ENCODE peak calls at places on chromosomes 5 and 9, in four cellular contexts. One of them, this sample, is unnamed. For H3K9me3, the result is how much of the 10 kb centered on the place peaks cover.

GRCh38 chr5:73094415-73094814 is 26.0 kb upstream of the TMEM171 start:
- DNase-seq in hepatocyte: no peak
- DNase-seq in PC-9: no peak
- DNase-seq in ovary: no peak
- DNase-seq in this sample: no peak

GRCh38 chr9:128722380-128723351 is 1.3 kb downstream of the ZDHHC12 start:
- DNase-seq in ovary: no peak
- DNase-seq in hepatocyte: no peak
- DNase-seq in PC-9: no peak
- DNase-seq in this sample: no peak

GRCh38 chr5:1005362-1005851 is 3.2 kb upstream of the NKD2 start:
- DNase-seq in PC-9: no peak
- DNase-seq in ovary: peak
- DNase-seq in hepatocyte: no peak
- DNase-seq in this sample: peak

GRCh38 chr5:37071901-37072581 is 177.1 kb downstream of the CPLANE1 start:
- DNase-seq in hepatocyte: no peak
- DNase-seq in PC-9: peak
- DNase-seq in ovary: no peak
- DNase-seq in this sample: no peak

GRCh38 chr5:527646-528591 is 3.7 kb upstream of the SLC9A3 start:
- DNase-seq in ovary: no peak
- DNase-seq in PC-9: no peak
- DNase-seq in hepatocyte: no peak
- DNase-seq in this sample: no peak

GRCh38 chr9:131068076-131068816 is 28.1 kb upstream of the AIF1L start:
- DNase-seq in PC-9: no peak
- DNase-seq in hepatocyte: no peak
- DNase-seq in ovary: no peak
- DNase-seq in this sample: no peak

GRCh38 chr9:125987420-125987819 is 240.2 kb downstream of the PBX3 start:
- DNase-seq in PC-9: no peak
- DNase-seq in ovary: no peak
- DNase-seq in hepatocyte: no peak
- DNase-seq in this sample: no peak

GRCh38 chr5:153982206-153982605 is 56.5 kb downstream of the FAM114A2 start:
- DNase-seq in ovary: no peak
- DNase-seq in PC-9: no peak
- DNase-seq in hepatocyte: no peak
- DNase-seq in this sample: no peak

GRCh38 chr5:171571663-171572062 is 152.2 kb downstream of the FGF18 start:
- DNase-seq in ovary: no peak
- DNase-seq in hepatocyte: peak
- DNase-seq in PC-9: peak
- DNase-seq in this sample: no peak

GRCh38 chr9:84436386-84437114 is 96.0 kb upstream of the SLC28A3 start:
- DNase-seq in hepatocyte: no peak
- DNase-seq in ovary: no peak
- DNase-seq in PC-9: no peak
- DNase-seq in this sample: no peak

GRCh38 chr5:136192015-136192525 is 892 bp downstream of the SMIM32 start:
- DNase-seq in hepatocyte: peak
- DNase-seq in ovary: no peak
- DNase-seq in PC-9: no peak
- DNase-seq in this sample: no peak

GRCh38 chr5:38809388-38810359 is 36.1 kb upstream of the OSMR start:
- DNase-seq in hepatocyte: peak
- DNase-seq in PC-9: no peak
- DNase-seq in ovary: peak
- DNase-seq in this sample: peak

GRCh38 chr5:7467179-7467578 is 71.2 kb downstream of the ADCY2 start:
- DNase-seq in ovary: no peak
- DNase-seq in hepatocyte: no peak
- DNase-seq in PC-9: no peak
- DNase-seq in this sample: no peak

GRCh38 chr9:100098241-100098886 is 436 bp downstream of the ERP44 start:
- DNase-seq in ovary: no peak
- DNase-seq in PC-9: peak
- DNase-seq in hepatocyte: peak
- DNase-seq in this sample: peak

GRCh38 chr5:38780950-38781349 is 64.9 kb upstream of the OSMR start:
- DNase-seq in ovary: peak
- DNase-seq in hepatocyte: peak
- DNase-seq in PC-9: no peak
- DNase-seq in this sample: peak

GRCh38 chr5:178192787-178193186 is 5.6 kb upstream of the GMCL2 start:
- DNase-seq in ovary: no peak
- DNase-seq in hepatocyte: no peak
- DNase-seq in PC-9: no peak
- DNase-seq in this sample: no peak

GRCh38 chr5:136057401-136057951 is 28.7 kb downstream of the TGFBI start:
- DNase-seq in PC-9: no peak
- DNase-seq in ovary: no peak
- DNase-seq in hepatocyte: no peak
- DNase-seq in this sample: no peak

GRCh38 chr5:14595189-14595588 is 13.6 kb downstream of the OTULINL start:
- DNase-seq in PC-9: no peak
- DNase-seq in hepatocyte: peak
- DNase-seq in ovary: no peak
- DNase-seq in this sample: no peak

GRCh38 chr9:15935661-15936315 is 382.9 kb downstream of the CCDC171 start:
- DNase-seq in hepatocyte: no peak
- DNase-seq in ovary: no peak
- DNase-seq in PC-9: no peak
- DNase-seq in this sample: no peak

GRCh38 chr9:107389617-107390071 is 99.9 kb downstream of the KLF4 start:
- DNase-seq in hepatocyte: peak
- DNase-seq in ovary: no peak
- DNase-seq in PC-9: peak
- DNase-seq in this sample: peak

GRCh38 chr5:81851481-81852178 is 100.7 kb upstream of the SSBP2 start:
- DNase-seq in ovary: peak
- DNase-seq in PC-9: peak
- DNase-seq in hepatocyte: peak
- DNase-seq in this sample: peak

GRCh38 chr5:120304653-120305052 is 159.4 kb upstream of the PRR16 start:
- DNase-seq in ovary: no peak
- DNase-seq in hepatocyte: peak
- DNase-seq in PC-9: no peak
- DNase-seq in this sample: no peak

GRCh38 chr9:14058078-14058688 is 255.8 kb downstream of the NFIB start:
- DNase-seq in ovary: no peak
- DNase-seq in hepatocyte: no peak
- DNase-seq in PC-9: no peak
- DNase-seq in this sample: no peak

GRCh38 chr9:19650292-19650691 is 138.5 kb downstream of the SLC24A2 start:
- DNase-seq in ovary: no peak
- DNase-seq in hepatocyte: no peak
- DNase-seq in PC-9: no peak
- DNase-seq in this sample: no peak

GRCh38 chr9:86589273-86589672 is 235.1 kb upstream of the TUT7 start:
- DNase-seq in PC-9: no peak
- DNase-seq in hepatocyte: no peak
- DNase-seq in ovary: no peak
- DNase-seq in this sample: no peak

GRCh38 chr5:83058718-83059117 is 18.5 kb downstream of the TMEM167A start:
- DNase-seq in PC-9: no peak
- DNase-seq in ovary: no peak
- DNase-seq in hepatocyte: no peak
- DNase-seq in this sample: no peak

GRCh38 chr5:140075371-140075770 is 32.3 kb upstream of the NRG2 start:
- DNase-seq in ovary: no peak
- DNase-seq in PC-9: peak
- DNase-seq in hepatocyte: no peak
- DNase-seq in this sample: no peak

GRCh38 chr5:170132642-170133448 is 27.1 kb downstream of the FOXI1 start:
- DNase-seq in hepatocyte: no peak
- DNase-seq in ovary: no peak
- DNase-seq in PC-9: peak
- DNase-seq in this sample: no peak

GRCh38 chr5:144189800-144190429 is 19.2 kb downstream of the KCTD16 start:
- DNase-seq in ovary: no peak
- DNase-seq in hepatocyte: peak
- DNase-seq in PC-9: no peak
- DNase-seq in this sample: no peak

GRCh38 chr5:125412051-125412560 is 665.7 kb upstream of the ZNF608 start:
- DNase-seq in ovary: peak
- DNase-seq in hepatocyte: peak
- DNase-seq in PC-9: no peak
- DNase-seq in this sample: peak

GRCh38 chr5:852431-853401 is 1.9 kb upstream of the ZDHHC11 start:
- DNase-seq in PC-9: no peak
- DNase-seq in ovary: no peak
- DNase-seq in hepatocyte: no peak
- DNase-seq in this sample: no peak

GRCh38 chr5:131229623-131230022 is 34.2 kb upstream of the CDC42SE2 start:
- DNase-seq in hepatocyte: no peak
- DNase-seq in PC-9: no peak
- DNase-seq in ovary: no peak
- DNase-seq in this sample: no peak

GRCh38 chr9:130186839-130187522 is 14.8 kb downstream of the NCS1 start:
- DNase-seq in hepatocyte: peak
- DNase-seq in ovary: no peak
- DNase-seq in PC-9: peak
- DNase-seq in this sample: peak

GRCh38 chr9:137044502-137045177 is 1.3 kb downstream of the NPDC1 start:
- DNase-seq in PC-9: no peak
- DNase-seq in ovary: no peak
- DNase-seq in hepatocyte: no peak
- DNase-seq in this sample: no peak

GRCh38 chr5:157080291-157080690 is 21.4 kb upstream of the HAVCR1 start:
- DNase-seq in ovary: no peak
- DNase-seq in hepatocyte: no peak
- DNase-seq in PC-9: no peak
- DNase-seq in this sample: no peak

GRCh38 chr5:68265822-68266395 is 50.4 kb downstream of the PIK3R1 start:
- DNase-seq in PC-9: no peak
- DNase-seq in hepatocyte: no peak
- DNase-seq in ovary: no peak
- DNase-seq in this sample: no peak

GRCh38 chr9:131733601-131734061 is 6.2 kb downstream of the RAPGEF1 start:
- DNase-seq in ovary: no peak
- DNase-seq in PC-9: peak
- DNase-seq in hepatocyte: peak
- DNase-seq in this sample: peak

GRCh38 chr5:72246954-72247442 is 73.0 kb downstream of the MRPS27 start:
- DNase-seq in PC-9: no peak
- DNase-seq in ovary: no peak
- DNase-seq in hepatocyte: no peak
- DNase-seq in this sample: no peak

GRCh38 chr9:116100711-116101111 is 52.9 kb upstream of the PAPPA start:
- DNase-seq in PC-9: no peak
- DNase-seq in ovary: no peak
- DNase-seq in hepatocyte: no peak
- DNase-seq in this sample: no peak

GRCh38 chr9:121299467-121300282 is 31.7 kb downstream of the GSN start:
- DNase-seq in hepatocyte: peak
- DNase-seq in ovary: peak
- DNase-seq in PC-9: no peak
- DNase-seq in this sample: peak

GRCh38 chr5:141413540-141414069 is 818 bp downstream of the PCDHGA10 start:
- DNase-seq in PC-9: no peak
- DNase-seq in hepatocyte: no peak
- DNase-seq in ovary: no peak
- DNase-seq in this sample: no peak

GRCh38 chr5:141409598-141410306 is 1.9 kb downstream of the PCDHGB6 start:
- DNase-seq in PC-9: no peak
- DNase-seq in hepatocyte: no peak
- DNase-seq in ovary: no peak
- DNase-seq in this sample: no peak

GRCh38 chr5:141411575-141411974 is 1.2 kb upstream of the PCDHGA10 start:
- DNase-seq in hepatocyte: no peak
- DNase-seq in ovary: no peak
- DNase-seq in PC-9: no peak
- DNase-seq in this sample: no peak

DNA sequence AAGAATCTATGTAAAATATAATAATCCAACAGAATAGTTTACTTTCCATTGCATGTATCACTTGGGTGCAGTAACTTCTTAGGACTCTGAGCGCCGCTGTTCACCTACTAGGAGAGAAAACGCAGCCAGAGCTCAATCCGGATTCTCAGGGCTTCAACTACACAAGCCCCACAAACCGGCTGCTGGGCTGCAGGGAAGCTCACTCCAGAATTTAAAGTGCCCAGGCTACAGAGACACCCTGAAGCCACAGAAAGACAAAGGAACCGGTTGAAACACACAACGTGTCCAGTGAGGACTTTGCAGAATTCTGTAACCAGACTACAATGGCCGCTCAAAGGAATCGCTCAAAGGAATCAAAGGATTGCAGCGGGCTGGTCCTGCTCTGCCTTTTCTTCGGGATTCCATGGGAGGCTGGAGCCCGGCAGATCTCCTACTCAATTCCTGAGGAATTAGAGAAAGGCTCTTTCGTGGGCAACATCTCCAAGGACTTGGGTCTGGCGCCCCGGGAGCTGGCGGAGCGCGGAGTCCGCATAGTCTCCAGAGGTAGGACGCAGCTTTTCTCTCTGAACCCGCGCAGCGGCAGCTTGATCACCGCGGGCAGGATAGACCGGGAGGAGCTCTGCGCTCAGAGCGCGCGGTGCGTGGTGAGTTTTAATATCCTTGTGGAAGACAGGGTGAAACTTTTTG is at the start of gene PCDHGA10:
- DNase-seq in PC-9: peak
- DNase-seq in hepatocyte: peak
- DNase-seq in ovary: no peak
- DNase-seq in this sample: peak
- H3K9me3 ChIP-seq in PC-9: under half
- H3K9me3 ChIP-seq in hepatocyte: under half
- H3K9me3 ChIP-seq in ovary: under half
- H3K9me3 ChIP-seq in this sample: under half

GRCh38 chr5:111548312-111548930 is 36.1 kb upstream of the STARD4 start:
- DNase-seq in PC-9: no peak
- DNase-seq in hepatocyte: no peak
- DNase-seq in ovary: no peak
- DNase-seq in this sample: no peak
- H3K27ac ChIP-seq in PC-9: no peak
- H3K27ac ChIP-seq in hepatocyte: no peak
- H3K27ac ChIP-seq in ovary: no peak
- H3K27ac ChIP-seq in this sample: no peak

GRCh38 chr9:88993327-88993726 is 2.1 kb downstream of the S1PR3 start:
- DNase-seq in PC-9: no peak
- DNase-seq in hepatocyte: peak
- DNase-seq in ovary: no peak
- DNase-seq in this sample: no peak
- H3K4me3 ChIP-seq in PC-9: no peak
- H3K4me3 ChIP-seq in hepatocyte: peak
- H3K4me3 ChIP-seq in ovary: no peak
- H3K4me3 ChIP-seq in this sample: no peak

DNA sequence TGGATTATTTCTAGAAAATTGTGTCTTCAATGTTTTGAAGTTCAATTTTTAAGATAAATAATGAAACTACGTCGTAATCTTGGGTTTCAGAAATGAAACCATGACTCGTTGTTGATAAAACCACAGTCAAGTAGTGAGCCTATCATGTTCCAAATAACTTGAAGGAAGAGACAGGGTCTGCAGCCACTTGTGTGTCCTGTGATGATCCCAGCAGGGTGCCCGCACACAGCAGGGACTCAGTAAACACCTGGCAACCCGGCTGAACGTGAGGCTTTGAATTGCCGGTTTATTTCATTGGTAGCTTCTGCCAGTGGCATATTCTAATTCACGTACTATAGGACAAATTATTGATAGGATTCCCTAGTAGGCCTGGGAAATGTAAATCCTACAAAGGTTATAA is 679.6 kb downstream of the IRX1 start:
- DNase-seq in PC-9: peak
- DNase-seq in ovary: no peak
- DNase-seq in hepatocyte: no peak
- DNase-seq in this sample: no peak
- H3K9me3 ChIP-seq in PC-9: under half
- H3K9me3 ChIP-seq in ovary: under half
- H3K9me3 ChIP-seq in hepatocyte: under half
- H3K9me3 ChIP-seq in this sample: under half

This sample was measured in adrenal gland.